ENCODE peak calls at places on chromosomes 16 and 17, in eight cellular contexts. K is HT-29; W is NCI-H460; Q is small intestine; I is DMS53; C is stimulated activated CD4-positive, alpha-beta T cell treated with anti-CD3 and anti-CD28 coated beads, TNF-alpha, amount 100 ng/mL, for 1 hour; L is NCI-H1694; E is HTR-8/SVneo. P is an unnamed sample.

GRCh38 chr17:61631800-61632199 is 40.8 kb upstream of the NACA2 start:
- DNase-seq in K (no peak), W (no peak), Q (no peak), I (no peak), C (no peak), L (no peak), E (no peak), P (no peak)

GRCh38 chr17:28726912-28727726 is 1.1 kb upstream of the TLCD1 start:
- DNase-seq in K (peak), W (peak), Q (peak), I (peak), C (peak), L (peak), E (peak), P (peak)

GRCh38 chr17:29619251-29619650 is 3.5 kb downstream of the CORO6 start:
- DNase-seq in K (peak), W (no peak), Q (no peak), I (peak), C (no peak), L (peak), E (peak), P (peak)

GRCh38 chr17:43393944-43394482 is 4.8 kb upstream of the ARL4D start:
- DNase-seq in K (peak), W (peak), Q (peak), I (peak), C (peak), L (peak), E (peak), P (peak)

GRCh38 chr17:14198013-14198412 is 38.6 kb downstream of the CDRT15 start:
- DNase-seq in K (no peak), W (no peak), Q (no peak), I (no peak), C (no peak), L (no peak), E (no peak), P (peak)

GRCh38 chr16:83979456-83979855 is 11.4 kb downstream of the NECAB2 start:
- DNase-seq in K (no peak), W (no peak), Q (no peak), I (no peak), C (no peak), L (no peak), E (no peak), P (peak)

GRCh38 chr17:55267777-55268648 is 3.3 kb downstream of the HLF start:
- DNase-seq in K (no peak), W (no peak), Q (no peak), I (no peak), C (no peak), L (no peak), E (no peak), P (peak)

GRCh38 chr16:70715860-70716357 is 30.1 kb upstream of the MTSS2 start:
- DNase-seq in K (no peak), W (no peak), Q (no peak), I (no peak), C (no peak), L (peak), E (no peak), P (no peak)

GRCh38 chr16:3953728-3954410 is 73.4 kb upstream of the CREBBP start:
- DNase-seq in K (no peak), W (peak), Q (no peak), I (no peak), C (no peak), L (no peak), E (no peak), P (peak)

GRCh38 chr16:67571464-67571863 is 9.1 kb downstream of the CTCF start:
- DNase-seq in K (no peak), W (no peak), Q (no peak), I (no peak), C (no peak), L (no peak), E (no peak), P (no peak)

GRCh38 chr17:9715503-9716016 is 70.2 kb downstream of the USP43 start:
- DNase-seq in K (no peak), W (no peak), Q (no peak), I (no peak), C (no peak), L (no peak), E (no peak), P (no peak)

GRCh38 chr17:1649116-1649843 is 386 bp downstream of the RILP start:
- DNase-seq in K (peak), W (peak), Q (peak), I (peak), C (peak), L (no peak), E (peak), P (peak)

GRCh38 chr17:33520404-33521032 is 227.4 kb upstream of the ASIC2 start:
- DNase-seq in K (peak), W (peak), Q (peak), I (peak), C (no peak), L (peak), E (peak), P (peak)

GRCh38 chr16:22739077-22739476 is 74.9 kb upstream of the HS3ST2 start:
- DNase-seq in K (no peak), W (no peak), Q (no peak), I (no peak), C (no peak), L (no peak), E (no peak), P (no peak)

GRCh38 chr16:58426960-58427359 is 34.7 kb downstream of the GINS3 start:
- DNase-seq in K (no peak), W (no peak), Q (no peak), I (no peak), C (no peak), L (no peak), E (no peak), P (peak)

GRCh38 chr17:46837521-46837920 is 13.9 kb upstream of the WNT9B start:
- DNase-seq in K (no peak), W (no peak), Q (no peak), I (no peak), C (no peak), L (no peak), E (no peak), P (no peak)

GRCh38 chr17:78990349-78991016 is 10.8 kb upstream of the LGALS3BP start:
- DNase-seq in K (no peak), W (no peak), Q (no peak), I (no peak), C (no peak), L (no peak), E (no peak), P (peak)

GRCh38 chr17:55295411-55296170 is 30.8 kb downstream of the HLF start:
- DNase-seq in K (peak), W (peak), Q (peak), I (peak), C (peak), L (peak), E (peak), P (no peak)

GRCh38 chr17:75854881-75855309 is 240 bp downstream of the WBP2 start:
- DNase-seq in K (no peak), W (no peak), Q (no peak), I (no peak), C (no peak), L (no peak), E (peak), P (no peak)

GRCh38 chr16:51262428-51262827 is 111.4 kb upstream of the SALL1 start:
- DNase-seq in K (no peak), W (no peak), Q (no peak), I (no peak), C (no peak), L (no peak), E (no peak), P (no peak)

GRCh38 chr17:44968225-44969143 is at the start of gene C1QL1:
- DNase-seq in K (peak), W (peak), Q (peak), I (peak), C (peak), L (peak), E (peak), P (peak)

GRCh38 chr16:87317766-87318121 is 552 bp upstream of the C16orf95 start:
- DNase-seq in K (no peak), W (peak), Q (peak), I (peak), C (no peak), L (no peak), E (peak), P (peak)

GRCh38 chr17:19728114-19728495 is 11.7 kb upstream of the SLC47A2 start:
- DNase-seq in K (peak), W (no peak), Q (peak), I (peak), C (no peak), L (peak), E (peak), P (peak)